ENCODE peak calls at places on chromosomes 5 and 9, in seven cellular contexts. G is upper lobe of right lung; B is GM13977; L is gastrocnemius medialis; S is AG09309; A is stimulated activated CD8-positive, alpha-beta memory T cell treated with anti-CD3 and anti-CD28 coated beads, Interleukin-12 subunit alpha, Interleukin-12 subunit beta, amount 100 ng/mL, for 1 hour; E is effector memory CD4-positive, alpha-beta T cell. Q is an unnamed sample.

GRCh38 chr9:125519741-125520140 is 187.3 kb downstream of the MAPKAP1 start:
- DNase-seq in S (no peak), L (no peak), B (no peak), A (no peak), E (no peak), G (no peak), Q (no peak)

GRCh38 chr5:31116466-31117031 is 76.9 kb upstream of the CDH6 start:
- DNase-seq in S (no peak), A (no peak), G (no peak), B (no peak), L (no peak), E (no peak), Q (no peak)

GRCh38 chr5:139445325-139446170 is 6.2 kb upstream of the DNAJC18 start:
- DNase-seq in E (no peak), S (no peak), G (peak), A (no peak), L (no peak), B (no peak), Q (no peak)

GRCh38 chr5:83516962-83517750 is 45.6 kb downstream of the VCAN start:
- DNase-seq in G (no peak), A (no peak), B (no peak), L (no peak), E (no peak), S (no peak), Q (no peak)

GRCh38 chr5:95565280-95565920 is 10.5 kb downstream of the ARSK start:
- DNase-seq in G (no peak), L (no peak), S (peak), E (no peak), B (no peak), A (no peak), Q (no peak)

GRCh38 chr5:172683696-172684464 is 42.8 kb downstream of the NEURL1B start:
- DNase-seq in L (no peak), B (peak), A (peak), E (peak), G (no peak), S (no peak), Q (peak)

GRCh38 chr5:124906339-124907097 is 160.1 kb upstream of the ZNF608 start:
- DNase-seq in L (peak), A (no peak), B (no peak), G (no peak), S (peak), E (no peak), Q (no peak)

GRCh38 chr9:127163409-127163808 is 41.0 kb upstream of the ANGPTL2 start:
- DNase-seq in E (no peak), L (no peak), A (no peak), S (peak), G (no peak), B (no peak), Q (no peak)

GRCh38 chr9:75226403-75227139 is 138.3 kb downstream of the OSTF1 start:
- DNase-seq in S (no peak), B (no peak), A (no peak), G (no peak), L (no peak), E (no peak), Q (no peak)

GRCh38 chr5:135821061-135821781 is 13.2 kb upstream of the SLC25A48 start:
- DNase-seq in A (no peak), G (no peak), E (no peak), L (no peak), B (peak), S (no peak), Q (no peak)

GRCh38 chr5:98933446-98934072 is 4.8 kb upstream of the CHD1 start:
- DNase-seq in A (no peak), E (peak), G (no peak), B (peak), S (no peak), L (no peak), Q (no peak)

GRCh38 chr9:133759946-133760345 is 21.8 kb upstream of the SARDH start:
- DNase-seq in L (peak), A (no peak), G (peak), S (no peak), B (no peak), E (no peak), Q (no peak)

GRCh38 chr5:164962302-164962961 is 1457.0 kb downstream of the MAT2B start:
- DNase-seq in G (no peak), B (no peak), A (no peak), E (no peak), S (no peak), L (no peak), Q (no peak)

GRCh38 chr9:129126789-129127618 is 15.8 kb downstream of the PTPA start:
- DNase-seq in L (no peak), E (no peak), A (no peak), G (no peak), S (no peak), B (no peak), Q (no peak)

GRCh38 chr9:106726070-106726815 is 136.7 kb upstream of the ZNF462 start:
- DNase-seq in B (no peak), A (no peak), S (no peak), G (no peak), L (peak), E (no peak), Q (no peak)

GRCh38 chr5:150263339-150263738 is 26.2 kb downstream of the CAMK2A start:
- DNase-seq in L (no peak), E (no peak), B (no peak), G (no peak), A (no peak), S (no peak), Q (no peak)

GRCh38 chr9:89814340-89815040 is 209.7 kb downstream of the GADD45G start:
- DNase-seq in E (no peak), A (no peak), S (no peak), B (no peak), G (peak), L (no peak), Q (no peak)

GRCh38 chr5:111655169-111655924 is 101.6 kb downstream of the NREP start:
- DNase-seq in G (no peak), B (no peak), A (no peak), L (no peak), E (no peak), S (no peak), Q (no peak)

GRCh38 chr9:4933177-4933576 is 51.9 kb upstream of the JAK2 start:
- DNase-seq in B (no peak), S (no peak), G (no peak), E (no peak), L (no peak), A (no peak), Q (no peak)

GRCh38 chr5:68762201-68762600 is 331.6 kb upstream of the SLC30A5 start:
- DNase-seq in A (no peak), B (no peak), S (no peak), G (no peak), E (no peak), L (no peak), Q (no peak)

GRCh38 chr5:96316017-96316416 is 117.0 kb downstream of the PCSK1 start:
- DNase-seq in A (no peak), G (no peak), B (no peak), L (no peak), E (no peak), S (no peak), Q (no peak)

GRCh38 chr9:37149646-37150308 is 29.4 kb downstream of the ZCCHC7 start:
- DNase-seq in G (no peak), A (no peak), E (no peak), S (no peak), B (no peak), L (no peak), Q (no peak)

GRCh38 chr9:126411225-126411947 is 84.8 kb downstream of the MVB12B start:
- DNase-seq in L (no peak), S (peak), E (no peak), G (no peak), A (no peak), B (peak), Q (peak)

GRCh38 chr9:83274787-83275186 is 211.8 kb upstream of the RASEF start:
- DNase-seq in B (no peak), L (no peak), G (no peak), A (no peak), E (no peak), S (no peak), Q (no peak)

GRCh38 chr5:1474183-1474839 is 29.1 kb upstream of the SLC6A3 start:
- DNase-seq in A (no peak), E (no peak), S (no peak), B (no peak), G (peak), L (no peak), Q (no peak)

GRCh38 chr9:135156525-135157510 is 69.3 kb downstream of the OLFM1 start:
- DNase-seq in S (no peak), G (peak), A (no peak), E (no peak), B (peak), L (no peak), Q (no peak)

GRCh38 chr9:36905101-36906066 is 128.7 kb downstream of the PAX5 start:
- DNase-seq in B (no peak), L (no peak), G (no peak), S (no peak), E (no peak), A (no peak), Q (no peak)

GRCh38 chr5:168106008-168106761 is 185.3 kb upstream of the WWC1 start:
- DNase-seq in G (no peak), S (peak), L (no peak), B (no peak), A (no peak), E (no peak), Q (no peak)

GRCh38 chr5:57677235-57677634 is 194.6 kb upstream of the ACTBL2 start:
- DNase-seq in G (no peak), A (no peak), E (no peak), B (no peak), S (no peak), L (no peak), Q (no peak)

GRCh38 chr9:92735907-92736600 is 28.6 kb downstream of the BICD2 start:
- DNase-seq in L (no peak), G (no peak), E (no peak), A (no peak), B (no peak), S (no peak), Q (no peak)

Q was measured in natural killer cell treated with Interleukin-12 subunit alpha and Interleukin-12 subunit beta and Interleukin-15 and Interleukin-18, amount 100 ng/mL, for 72 hours.